ENCODE peak calls at places on chromosomes 3 and 15, in five cellular contexts. V, A, Z, M and F are unnamed samples.

GRCh38 chr3:124634210-124635168 is 95.8 kb upstream of the UMPS start:
- DNase-seq in M (no peak), Z (no peak), A (no peak), V (peak), F (no peak)

GRCh38 chr3:55128201-55128870 is 200.5 kb upstream of the LRTM1 start:
- DNase-seq in A (peak), M (no peak), V (no peak), Z (peak), F (peak)

GRCh38 chr3:156382458-156383346 is 172.2 kb downstream of the SSR3 start:
- DNase-seq in Z (peak), M (peak), A (no peak), V (peak), F (peak)

GRCh38 chr15:85174521-85174920 is 192.9 kb downstream of the PDE8A start:
- DNase-seq in A (no peak), V (no peak), Z (no peak), M (no peak), F (no peak)

GRCh38 chr3:152287898-152288576 is 19.3 kb downstream of the MBNL1 start:
- DNase-seq in A (no peak), Z (no peak), V (no peak), M (no peak), F (peak)

GRCh38 chr3:29267231-29267630 is 13.6 kb upstream of the RBMS3 start:
- DNase-seq in Z (no peak), A (no peak), V (no peak), M (no peak), F (no peak)

GRCh38 chr15:74253276-74253921 is 17.3 kb downstream of the CCDC33 start:
- DNase-seq in Z (peak), V (no peak), M (no peak), A (no peak), F (peak)

GRCh38 chr15:49620174-49620573 is 444 bp downstream of the FAM227B start:
- DNase-seq in V (no peak), Z (no peak), M (peak), A (no peak), F (peak)

GRCh38 chr15:48005921-48006541 is 114.8 kb upstream of the SLC24A5 start:
- DNase-seq in M (no peak), V (no peak), Z (peak), A (no peak), F (no peak)

GRCh38 chr3:183576487-183577107 is 21.1 kb upstream of the KLHL6 start:
- DNase-seq in A (no peak), V (no peak), Z (no peak), M (peak), F (no peak)

GRCh38 chr15:96703087-96703486 is 372.6 kb downstream of the NR2F2 start:
- DNase-seq in M (no peak), V (no peak), A (peak), Z (peak), F (no peak)

GRCh38 chr3:23999012-23999641 is 54.0 kb downstream of the NR1D2 start:
- DNase-seq in M (peak), V (peak), Z (peak), A (peak), F (peak)

GRCh38 chr15:35545825-35546580 is at the start of gene DPH6:
- DNase-seq in Z (peak), V (peak), M (peak), A (peak), F (peak)
- H2BK15ac ChIP-seq in Z (no peak), V (no peak), M (peak), A (peak), F (peak)

GRCh38 chr3:141052570-141053069 is 1.5 kb downstream of the SPSB4 start:
- DNase-seq in M (no peak), V (peak), Z (peak), A (no peak), F (no peak)
- H2BK15ac ChIP-seq in M (no peak), V (no peak), Z (no peak), A (no peak), F (no peak)

DNA sequence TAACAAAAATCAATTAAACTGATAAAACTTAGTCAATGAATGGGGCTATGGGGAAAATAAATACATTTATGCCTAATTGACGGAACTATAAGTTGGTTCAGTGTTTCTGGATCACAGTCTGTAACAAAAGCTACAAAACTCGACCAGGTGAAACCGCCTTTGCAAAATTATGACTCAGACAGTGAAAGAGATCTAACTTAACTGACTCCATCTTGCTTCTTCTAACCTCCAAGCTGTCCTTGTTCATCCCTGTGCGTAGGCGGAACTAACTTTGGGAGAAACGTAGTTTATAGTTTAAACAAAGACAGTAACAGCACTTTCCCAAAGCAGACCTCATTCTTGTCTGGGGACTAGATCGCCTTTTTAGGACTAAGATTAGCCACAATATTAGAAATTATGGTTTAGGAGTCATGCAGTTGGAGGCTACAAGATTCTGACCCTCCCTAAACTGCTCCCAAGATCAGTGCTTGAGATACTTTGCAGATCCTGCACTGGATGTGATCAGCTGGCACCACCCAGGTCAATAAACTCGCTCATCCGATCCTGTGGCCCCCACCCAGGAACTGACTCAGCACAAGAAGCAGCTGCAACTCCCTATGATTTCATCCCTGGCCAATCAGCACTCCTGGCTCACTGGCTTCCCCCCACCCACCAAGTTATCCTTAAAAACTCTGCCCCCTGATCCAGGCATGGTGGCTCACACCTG is 7.2 kb upstream of the MFGE8 start:
- DNase-seq in A (no peak), Z (no peak), V (no peak), M (peak), F (peak)
- H2BK15ac ChIP-seq in A (no peak), Z (no peak), V (no peak), M (no peak), F (peak)

GRCh38 chr15:68499620-68500312 is 67.8 kb upstream of the ITGA11 start:
- DNase-seq in Z (no peak), M (peak), A (no peak), V (no peak), F (no peak)
- H2BK15ac ChIP-seq in Z (no peak), M (no peak), A (no peak), V (no peak), F (no peak)

DNA sequence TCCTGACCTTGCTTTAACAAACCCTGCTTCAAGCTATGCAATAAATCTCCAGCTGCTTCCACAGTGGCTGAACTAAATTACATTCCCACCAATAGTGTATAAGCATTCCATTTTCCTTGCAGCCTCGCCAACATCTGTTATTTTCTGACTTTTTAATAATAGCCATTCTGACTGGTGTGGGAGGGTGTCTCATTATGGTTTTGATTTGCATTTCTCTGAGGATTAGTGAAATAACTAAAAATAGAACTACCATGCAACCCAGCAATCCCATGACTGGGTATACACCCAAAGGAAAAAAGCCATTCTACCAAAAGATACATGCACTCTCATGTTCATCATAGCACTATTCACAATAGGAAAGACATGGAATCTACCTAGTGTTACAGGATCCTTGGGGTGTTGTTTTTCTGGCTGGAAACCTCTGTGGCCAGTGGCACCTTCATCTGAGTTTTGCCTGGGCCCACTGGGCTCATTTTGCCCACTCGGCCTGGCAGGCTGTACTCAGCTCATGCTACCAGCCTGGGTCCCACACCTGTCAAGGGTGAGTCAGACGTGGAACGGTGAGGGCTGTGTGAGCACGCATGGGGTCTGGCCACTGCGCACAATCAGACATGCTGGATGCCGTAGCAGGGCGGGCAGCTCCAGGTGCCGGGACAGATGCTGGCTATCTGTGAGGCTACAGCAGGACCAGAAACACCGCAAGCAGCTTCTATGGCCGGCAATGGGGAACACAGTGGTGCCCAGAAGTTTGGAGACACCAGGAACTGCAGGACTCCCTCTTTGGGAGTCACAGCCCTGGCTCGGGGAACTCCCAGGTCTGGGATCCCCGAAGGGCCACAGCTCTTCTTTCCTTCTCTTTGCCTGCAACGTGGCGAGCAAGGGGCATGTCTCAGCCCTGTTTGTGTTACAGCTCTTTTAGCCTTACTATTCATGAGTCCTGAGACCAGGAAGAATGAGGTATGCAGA is 36.0 kb upstream of the DNAJC13 start:
- DNase-seq in V (peak), M (no peak), A (no peak), Z (no peak), F (no peak)
- H2BK15ac ChIP-seq in V (no peak), M (peak), A (peak), Z (no peak), F (no peak)

GRCh38 chr3:134309987-134310700 is 59.5 kb upstream of the RYK start:
- DNase-seq in Z (no peak), A (no peak), V (no peak), M (peak), F (no peak)
- H2BK15ac ChIP-seq in Z (no peak), A (no peak), V (no peak), M (no peak), F (peak)

DNA sequence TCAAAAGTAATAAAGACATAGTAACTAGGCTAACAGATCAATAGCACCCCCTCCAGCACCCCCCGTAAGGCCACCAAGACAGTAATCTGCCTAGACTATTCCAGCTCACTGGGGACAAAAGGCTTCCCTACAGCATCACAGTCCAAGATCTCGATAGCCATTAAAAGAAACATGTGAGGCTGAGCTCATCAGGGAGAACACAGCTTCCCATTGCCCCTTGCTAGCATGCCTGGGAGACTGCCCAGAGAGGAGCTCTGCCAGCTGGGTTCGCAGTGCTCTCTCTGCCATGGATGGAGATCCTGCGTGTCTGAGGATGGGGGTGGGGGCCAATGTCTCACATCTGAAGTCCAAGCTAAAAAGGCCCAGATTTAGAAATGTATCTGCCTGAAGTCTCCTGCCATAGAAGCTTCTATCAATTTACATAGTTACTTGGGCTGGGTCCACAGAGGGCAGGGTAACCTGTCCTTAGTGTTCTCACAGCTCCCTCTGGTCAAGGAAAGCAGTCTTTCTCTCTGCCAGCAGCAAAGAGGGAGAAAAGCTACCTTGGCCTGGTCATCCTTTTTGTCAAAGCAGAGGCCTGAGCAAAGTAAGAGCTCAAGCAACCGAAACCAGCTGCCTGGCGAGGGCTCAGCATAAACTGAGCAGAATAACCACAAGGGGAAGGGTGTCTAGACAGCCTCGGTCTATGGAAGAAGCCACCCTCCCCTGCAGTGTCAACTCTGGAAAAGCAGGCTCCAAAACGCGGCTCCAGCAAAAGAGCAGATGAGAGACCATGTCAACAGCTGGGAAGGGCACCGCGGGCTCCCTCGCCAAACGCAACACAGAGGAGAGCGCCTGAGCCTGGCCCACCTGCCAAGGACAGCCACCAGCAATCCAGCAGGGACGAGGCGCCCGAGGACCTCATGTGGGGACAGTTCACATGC is 17.6 kb downstream of the LRIG1 start:
- DNase-seq in Z (no peak), A (no peak), V (no peak), M (peak), F (peak)
- H2BK15ac ChIP-seq in Z (no peak), A (no peak), V (no peak), M (no peak), F (peak)

GRCh38 chr3:52557011-52557410 is 20.6 kb downstream of the UQCC5 start:
- DNase-seq in A (no peak), M (no peak), V (no peak), Z (no peak), F (no peak)

GRCh38 chr3:52555056-52555455 is 18.7 kb downstream of the UQCC5 start:
- DNase-seq in M (no peak), V (no peak), Z (no peak), A (no peak), F (no peak)

GRCh38 chr3:52551118-52551517 is 14.7 kb downstream of the UQCC5 start:
- DNase-seq in A (no peak), Z (no peak), V (no peak), M (no peak), F (no peak)

GRCh38 chr3:52552089-52552488 is 15.7 kb downstream of the UQCC5 start:
- DNase-seq in A (no peak), Z (no peak), V (no peak), M (no peak), F (no peak)

DNA sequence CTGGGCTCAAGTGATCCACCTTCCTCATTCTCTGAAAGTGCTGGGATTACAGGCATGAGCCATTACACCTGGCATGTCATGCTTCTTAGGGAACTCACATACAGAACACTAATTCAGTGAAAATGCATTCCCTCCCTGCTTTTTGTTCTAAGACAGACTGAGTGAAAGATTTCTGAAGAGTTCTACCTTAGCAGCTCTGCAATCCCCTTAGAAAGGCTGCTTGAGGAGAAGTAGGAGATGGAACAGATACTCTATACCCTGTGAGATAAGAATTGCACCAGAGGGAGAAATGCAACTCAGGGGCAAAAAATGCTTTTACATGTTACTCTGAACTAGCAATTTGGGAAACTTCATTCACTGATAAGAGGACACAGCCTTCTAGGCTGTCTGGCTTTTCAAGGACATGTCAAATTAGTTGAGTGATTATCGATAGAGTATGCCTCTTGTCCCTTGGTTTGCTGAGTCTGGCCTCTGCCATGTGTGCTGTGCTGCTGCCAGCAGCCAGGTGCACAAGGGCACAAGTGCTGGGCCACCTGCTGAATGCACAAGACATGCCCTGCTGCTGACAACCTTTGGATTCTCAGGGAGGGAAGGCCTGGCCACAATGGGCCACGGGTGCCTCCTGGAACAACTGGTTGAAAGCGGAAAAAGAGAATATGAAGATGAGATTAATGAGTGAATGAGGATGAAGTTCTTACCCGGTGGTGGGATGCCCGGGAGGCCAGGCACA is 17.8 kb downstream of the UQCC5 start:
- DNase-seq in V (no peak), M (no peak), A (no peak), Z (no peak), F (no peak)
- H2BK15ac ChIP-seq in V (no peak), M (no peak), A (no peak), Z (no peak), F (no peak)

DNA sequence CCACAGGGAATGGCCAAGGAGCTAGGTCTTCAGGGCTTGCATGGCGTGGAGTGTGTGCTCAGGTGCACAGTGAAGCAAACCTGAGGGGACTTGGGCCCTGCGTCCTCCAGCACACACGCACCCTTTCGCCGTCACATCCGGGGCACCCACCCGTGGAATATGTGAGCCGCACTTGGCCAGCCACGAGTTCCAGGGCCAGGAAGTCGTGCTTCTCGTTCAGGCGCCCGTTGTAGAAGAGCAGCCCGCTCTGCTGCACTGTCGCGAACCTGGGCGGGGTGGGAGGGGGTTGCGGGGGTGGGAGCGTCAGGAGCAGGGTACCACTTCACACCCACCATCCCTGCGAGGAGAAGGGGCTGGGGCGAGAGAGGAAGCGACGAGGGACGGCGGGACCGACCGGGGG is 7.1 kb downstream of the CELSR3 start:
- DNase-seq in M (no peak), V (no peak), A (no peak), Z (no peak), F (no peak)
- H2BK15ac ChIP-seq in M (no peak), V (no peak), A (peak), Z (no peak), F (no peak)

DNA sequence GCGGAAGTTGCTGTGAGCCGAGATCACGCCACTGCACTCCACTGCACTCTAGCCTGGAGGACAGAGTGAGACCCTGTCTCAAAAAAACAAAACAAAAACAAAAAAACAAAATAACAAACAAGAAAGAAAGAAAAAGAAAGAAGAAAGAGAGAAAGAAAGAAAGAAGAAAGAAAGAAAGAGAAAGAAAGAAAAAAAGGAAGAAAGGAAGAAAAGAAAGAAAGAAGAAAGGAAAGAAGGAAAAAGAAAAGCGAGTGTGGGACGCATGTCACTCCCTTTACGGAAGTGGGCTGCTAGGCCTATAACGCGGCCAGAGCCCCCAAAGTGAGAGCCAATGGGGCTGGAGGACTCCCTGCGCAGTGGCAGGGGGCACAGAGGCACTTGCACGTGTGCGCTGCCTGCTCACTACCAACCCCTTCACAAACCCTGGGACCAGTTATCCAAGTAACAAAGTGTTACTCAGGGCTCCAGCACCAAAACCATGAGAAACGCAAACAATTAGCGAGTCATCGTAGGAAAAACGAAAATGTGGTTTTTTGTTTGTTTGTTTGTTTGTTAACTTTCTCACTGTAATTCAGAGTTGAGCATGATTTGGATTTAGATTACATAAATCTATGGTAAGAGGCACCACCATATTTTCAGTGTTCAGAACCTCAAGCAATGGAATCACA is 40.8 kb upstream of the ATP1B3 start:
- DNase-seq in M (no peak), A (no peak), V (no peak), Z (no peak), F (no peak)
- H2BK15ac ChIP-seq in M (no peak), A (no peak), V (no peak), Z (no peak), F (no peak)